ENCODE peak calls at places on chromosomes 13 and 19, in four cellular contexts. W is GM12878, V is K562, E is A549. P is an unnamed sample.

GRCh38 chr19:3479819-3480215 is 508 bp downstream of the SMIM24 start:
- DNase-seq in V (peak), E (no peak), W (no peak), P (no peak)

GRCh38 chr13:28753208-28753892 is 34.6 kb upstream of the SLC46A3 start:
- DNase-seq in E (peak), V (no peak), W (no peak), P (peak)

GRCh38 chr19:56477429-56478338 is 539 bp upstream of the ZNF667 start:
- DNase-seq in E (no peak), V (peak), W (no peak), P (peak)

GRCh38 chr19:2096543-2097329 is at the start of gene IZUMO4:
- DNase-seq in W (peak), E (peak), V (peak), P (peak)

GRCh38 chr19:15652559-15653278 is 12.0 kb downstream of the CYP4F3 start:
- DNase-seq in V (no peak), W (no peak), E (no peak), P (no peak)

GRCh38 chr19:44585371-44586141 is 27.8 kb upstream of the IGSF23 start:
- DNase-seq in E (no peak), V (no peak), W (no peak), P (peak)

GRCh38 chr19:344625-345319 is at the start of gene MIER2:
- DNase-seq in W (peak), E (peak), V (peak), P (peak)

GRCh38 chr13:93224545-93224944 is 2.1 kb upstream of the GPC6 start:
- DNase-seq in E (no peak), W (no peak), V (no peak), P (peak)

GRCh38 chr13:97194473-97194872 is 27.7 kb upstream of the MBNL2 start:
- DNase-seq in V (peak), E (no peak), W (no peak), P (peak)

GRCh38 chr19:1823539-1824251 is 11.6 kb upstream of the ATP8B3 start:
- DNase-seq in E (no peak), V (no peak), W (no peak), P (no peak)

GRCh38 chr19:19636573-19636972 is 6.9 kb downstream of the GMIP start:
- DNase-seq in W (no peak), E (no peak), V (no peak), P (no peak)
- TF ChIP-seq ELK1 in W (no peak), E (no peak), V (no peak), P (no peak)

GRCh38 chr19:40379446-40380198 is 10.4 kb downstream of the HIPK4 start:
- DNase-seq in E (no peak), V (no peak), W (no peak), P (no peak)

GRCh38 chr19:40377876-40378385 is 12.1 kb downstream of the HIPK4 start:
- DNase-seq in E (no peak), W (no peak), V (no peak), P (no peak)

GRCh38 chr19:40380199-40381037 is 9.6 kb downstream of the HIPK4 start:
- DNase-seq in W (no peak), V (no peak), E (no peak), P (no peak)

GRCh38 chr19:40376286-40376862 is 13.6 kb downstream of the HIPK4 start:
- DNase-seq in V (no peak), E (no peak), W (no peak), P (no peak)

DNA sequence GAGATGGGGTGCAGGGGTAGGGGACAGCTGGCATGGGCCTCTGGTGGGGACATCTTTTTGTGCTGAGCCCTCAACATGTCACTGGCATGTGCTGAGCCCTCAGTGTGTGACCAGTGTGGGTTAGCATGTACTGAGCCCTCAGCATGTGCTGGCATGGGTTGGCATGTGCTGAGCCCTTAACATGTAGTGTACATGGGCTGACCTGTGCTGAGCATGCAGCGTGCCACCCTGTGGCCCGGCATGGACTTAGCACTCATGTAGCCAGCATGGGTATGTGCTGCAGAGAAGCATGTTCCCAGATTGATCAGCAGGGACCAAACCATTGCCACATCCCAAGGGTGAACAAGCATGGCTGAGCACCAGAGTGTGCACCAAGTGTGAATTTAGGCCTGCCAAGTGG is 11.5 kb downstream of the HIPK4 start:
- DNase-seq in E (no peak), W (no peak), V (no peak), P (no peak)
- TF ChIP-seq ELK1 in E (no peak), W (no peak), V (no peak), P (no peak)

DNA sequence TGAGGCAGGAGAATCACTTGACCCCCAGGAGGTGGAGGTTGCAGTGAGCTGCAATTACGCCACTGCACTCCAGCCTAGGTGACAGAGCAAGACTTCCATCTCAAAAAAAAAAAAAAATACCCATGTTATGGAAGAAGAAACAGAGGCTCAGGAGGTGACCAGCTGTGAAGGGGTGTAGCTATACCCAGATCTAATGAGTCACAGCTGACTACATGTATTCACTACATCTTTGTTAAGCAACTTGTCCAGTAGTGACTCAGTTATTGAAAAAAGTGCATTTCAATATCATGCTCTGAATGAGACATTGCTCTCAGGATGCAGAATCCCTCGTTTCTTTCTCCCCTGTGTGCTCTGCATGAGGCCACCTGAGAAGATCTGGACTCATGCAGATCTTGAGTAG is 16.1 kb upstream of the SPART start:
- DNase-seq in W (no peak), V (no peak), E (no peak), P (peak)
- TF ChIP-seq ELK1 in W (no peak), V (no peak), E (no peak), P (no peak)

DNA sequence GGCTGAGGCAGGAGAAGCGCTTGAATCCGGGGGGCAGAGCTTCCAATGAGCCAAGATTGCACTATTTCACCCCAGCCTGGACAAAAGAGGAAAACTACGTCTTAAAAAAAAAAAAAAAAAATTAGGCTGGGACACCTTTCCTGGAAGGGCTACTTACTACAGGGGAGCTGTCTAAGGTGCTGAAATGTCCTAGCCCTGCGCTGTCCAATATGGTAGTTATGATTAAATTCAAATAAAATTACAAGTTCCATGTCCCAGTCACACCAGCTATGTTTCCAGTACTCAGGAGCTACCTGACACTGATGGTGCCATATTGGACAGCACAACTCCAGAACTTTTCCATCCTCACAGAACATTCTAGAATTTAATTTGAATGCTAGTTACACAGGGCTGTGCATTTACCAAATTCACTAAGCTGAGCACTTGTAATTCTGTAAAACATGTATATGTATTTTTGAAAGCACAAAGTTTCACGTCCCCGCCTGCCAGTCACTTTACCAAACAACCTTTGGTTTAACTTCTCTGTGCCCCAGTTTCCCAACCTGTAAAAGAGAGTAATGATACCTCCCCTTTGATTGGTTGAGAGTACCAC is 9.2 kb upstream of the ZSCAN22 start:
- DNase-seq in V (peak), W (no peak), E (no peak), P (peak)
- TF ChIP-seq ELK1 in V (no peak), W (no peak), E (no peak), P (no peak)

GRCh38 chr13:32409561-32410440 is 18.1 kb downstream of the N4BP2L1 start:
- DNase-seq in W (no peak), E (no peak), V (no peak), P (peak)
- TF ChIP-seq ELK1 in W (no peak), E (no peak), V (no peak), P (no peak)

GRCh38 chr13:63307239-63307638 is 1891.6 kb upstream of the PCDH20 start:
- DNase-seq in E (no peak), W (no peak), V (no peak), P (no peak)
- TF ChIP-seq ELK1 in E (no peak), W (no peak), V (no peak), P (no peak)

DNA sequence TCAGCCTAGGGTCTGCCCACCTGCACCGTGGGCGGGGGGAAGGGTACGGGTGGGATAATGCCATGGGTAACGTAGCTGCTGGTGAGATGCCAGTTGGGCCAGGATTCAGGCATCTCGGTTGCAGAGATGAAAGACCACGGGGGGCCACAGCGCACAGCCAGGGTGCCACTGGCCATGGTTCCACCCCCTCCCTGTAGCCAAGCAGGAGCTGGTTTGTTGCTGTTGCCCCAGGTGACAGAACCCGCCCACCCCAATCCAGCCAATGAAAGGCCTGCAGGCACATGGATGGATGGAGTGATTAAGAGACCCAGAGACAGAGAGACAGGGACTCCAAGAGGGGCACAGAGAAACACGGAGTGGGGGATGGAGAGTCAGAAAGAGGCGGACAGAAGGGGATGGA is 1.0 kb upstream of the CGB7 start:
- DNase-seq in V (peak), E (no peak), W (no peak), P (peak)
- TF ChIP-seq ELK1 in V (no peak), E (no peak), W (no peak), P (no peak)

DNA sequence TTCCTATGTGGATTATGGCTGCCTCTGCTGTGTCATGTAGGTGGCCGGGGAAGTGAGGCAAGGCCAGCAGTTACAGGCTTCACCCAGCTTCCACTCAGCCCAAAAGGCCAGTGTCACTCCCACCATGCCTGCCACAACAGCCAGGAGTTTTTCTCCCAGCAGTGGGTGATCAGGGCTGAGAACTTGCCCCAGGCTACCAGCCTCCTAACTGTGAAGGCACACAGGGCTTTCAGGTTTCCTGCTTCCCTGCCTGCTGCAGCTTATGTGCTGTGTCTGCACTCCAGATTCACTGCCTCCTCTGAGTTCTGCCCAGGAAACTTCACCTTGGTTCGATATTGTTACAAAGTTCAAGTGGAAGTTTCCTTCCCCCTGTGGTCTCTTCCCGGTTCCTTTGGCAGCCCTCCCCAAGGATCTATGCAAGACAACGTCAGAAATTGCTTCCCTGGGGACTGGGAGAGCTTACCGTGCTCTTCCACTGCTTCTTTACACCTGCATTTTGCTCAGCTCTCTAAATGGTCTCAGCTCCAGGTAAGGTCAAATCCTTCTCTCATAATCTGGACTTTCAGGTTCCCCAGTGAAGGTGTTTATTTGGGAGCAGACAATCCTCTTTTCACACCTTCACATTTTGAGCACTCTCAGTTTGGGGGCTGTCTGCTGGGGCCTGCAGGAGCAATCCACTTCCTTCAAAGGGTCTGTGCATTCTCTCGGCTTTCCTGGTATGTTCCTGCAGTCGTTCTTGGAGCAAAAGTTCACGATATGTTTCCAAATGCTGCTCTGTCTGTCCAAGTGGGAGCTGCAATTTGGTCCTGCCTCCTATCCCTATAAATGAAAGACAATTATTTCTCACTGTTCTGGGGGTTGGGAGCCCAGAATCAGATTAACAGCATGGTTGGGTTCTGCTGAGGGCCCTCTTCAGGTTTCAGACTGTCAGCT is 1730.1 kb upstream of the PRR20A start:
- DNase-seq in E (no peak), W (no peak), V (no peak), P (no peak)
- TF ChIP-seq ELK1 in E (no peak), W (no peak), V (no peak), P (no peak)

GRCh38 chr19:13103585-13103923 is 896 bp upstream of the LYL1 start:
- DNase-seq in W (no peak), E (no peak), V (peak), P (no peak)

GRCh38 chr19:13102416-13102665 is 317 bp downstream of the LYL1 start:
- DNase-seq in W (no peak), E (no peak), V (no peak), P (no peak)

GRCh38 chr19:13103961-13104847 is 1.5 kb upstream of the LYL1 start:
- DNase-seq in V (peak), E (peak), W (no peak), P (no peak)

GRCh38 chr19:13102666-13103584 is at the start of gene LYL1:
- DNase-seq in W (no peak), V (peak), E (no peak), P (no peak)

DNA sequence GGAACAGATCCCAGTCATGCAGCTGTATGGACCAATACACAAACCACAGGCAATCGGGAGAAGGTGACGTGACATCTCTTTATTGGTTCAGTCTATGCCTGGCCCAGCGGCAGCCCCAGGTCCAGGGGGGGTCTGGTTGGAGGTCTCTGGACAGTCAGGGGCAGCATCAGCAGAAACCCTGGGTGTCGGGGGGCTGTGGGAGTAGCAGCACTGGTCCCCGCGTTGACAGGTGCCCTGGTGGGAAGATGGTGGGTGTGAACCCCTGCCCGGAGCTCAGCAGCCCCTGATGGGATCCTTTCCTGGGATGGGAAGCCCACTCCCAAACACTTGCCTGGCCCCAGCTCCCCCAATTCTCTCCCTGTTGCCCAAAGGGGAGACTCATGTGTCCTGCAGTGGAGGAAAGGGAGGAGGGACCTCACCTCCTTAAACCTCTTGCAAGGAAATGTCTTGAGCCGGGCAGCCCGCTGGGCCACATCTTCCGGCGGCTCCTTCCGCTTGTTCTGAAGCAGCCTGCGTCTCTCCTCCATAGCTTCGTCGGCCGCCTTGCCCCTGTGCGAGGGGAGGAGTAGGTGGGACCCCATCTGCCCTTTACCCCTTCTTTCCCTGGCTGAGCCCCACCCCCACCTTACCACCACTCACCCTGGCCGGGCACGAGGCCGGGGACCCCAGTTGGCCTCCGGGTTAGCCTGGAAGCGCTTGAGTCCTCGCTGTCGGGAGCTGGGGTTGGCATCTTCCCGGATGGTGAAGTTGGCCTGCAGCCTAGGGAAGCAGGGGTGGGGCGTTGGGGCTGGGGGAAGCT is 2.4 kb upstream of the LYL1 start:
- DNase-seq in W (no peak), E (no peak), V (no peak), P (no peak)
- TF ChIP-seq ELK1 in W (no peak), E (no peak), V (no peak), P (no peak)

DNA sequence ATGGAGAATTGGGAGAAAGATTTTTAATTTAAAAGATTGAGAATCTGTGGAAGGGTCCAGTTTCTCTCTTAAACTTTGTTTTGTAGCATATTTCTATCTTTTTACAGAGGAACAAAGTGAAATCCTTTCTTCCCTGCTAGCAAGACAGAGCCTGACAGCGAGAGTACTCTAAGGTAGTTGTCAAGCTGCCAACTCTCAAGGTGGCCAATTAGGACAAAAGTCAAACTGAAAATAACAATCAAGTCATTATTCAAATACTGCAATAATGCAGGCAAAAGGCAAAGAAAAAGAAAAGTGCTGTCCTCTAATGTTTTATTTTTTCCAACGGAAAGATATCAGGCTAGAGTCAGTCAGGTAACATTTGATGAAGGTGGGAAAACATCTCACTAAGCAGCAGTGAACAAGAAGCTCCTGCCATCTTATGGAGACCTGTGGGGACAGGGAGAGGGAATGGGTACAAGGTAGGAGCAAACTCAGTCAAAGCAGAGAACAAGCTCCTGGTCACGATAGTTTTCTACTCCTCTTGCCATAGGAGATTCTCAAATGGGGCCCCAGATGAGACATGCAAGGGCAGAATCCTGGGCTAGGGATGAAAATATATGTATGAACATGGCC is 801.9 kb upstream of the SLITRK1 start:
- DNase-seq in E (no peak), V (no peak), W (no peak), P (no peak)
- TF ChIP-seq ELK1 in E (no peak), V (no peak), W (no peak), P (no peak)